ENCODE peak calls at places on chromosomes 3 and 15, in four cellular contexts. U, G, C and S are unnamed samples. For H3K36me3, the result is how much of the 10 kb centered on the place peaks cover.

GRCh38 chr3:180615954-180616353 is 14.0 kb downstream of the TTC14 start:
- DNase-seq in U (no peak), G (no peak), C (no peak), S (no peak)

GRCh38 chr3:159486580-159486979 is 502.1 kb upstream of the IL12A start:
- DNase-seq in U (no peak), G (no peak), C (no peak), S (no peak)

GRCh38 chr15:51283026-51283425 is 55.4 kb downstream of the CYP19A1 start:
- DNase-seq in U (no peak), G (no peak), C (no peak), S (no peak)

GRCh38 chr3:54557538-54558419 is 370.1 kb downstream of the LRTM1 start:
- DNase-seq in U (no peak), G (no peak), C (no peak), S (no peak)

GRCh38 chr3:139111392-139112229 is 66.9 kb upstream of the PRR23C start:
- DNase-seq in U (peak), G (peak), C (peak), S (peak)

GRCh38 chr3:174159629-174160028 is 699.5 kb upstream of the NAALADL2 start:
- DNase-seq in U (no peak), G (no peak), C (no peak), S (no peak)

GRCh38 chr15:44662478-44663409 is 718 bp downstream of the SPG11 start:
- DNase-seq in U (peak), G (peak), C (peak), S (peak)

GRCh38 chr3:190676477-190676876 is 162.6 kb downstream of the IL1RAP start:
- DNase-seq in U (no peak), G (no peak), C (no peak), S (no peak)

GRCh38 chr3:116000315-116000714 is 377.0 kb downstream of the GAP43 start:
- DNase-seq in U (peak), G (no peak), C (no peak), S (no peak)

GRCh38 chr3:188008582-188009213 is 145.3 kb upstream of the LPP start:
- DNase-seq in U (no peak), G (no peak), C (no peak), S (no peak)

GRCh38 chr15:101052681-101053121 is 133.5 kb downstream of the LRRK1 start:
- DNase-seq in U (no peak), G (no peak), C (no peak), S (peak)

GRCh38 chr3:109445210-109445609 is 107.9 kb upstream of the DPPA4 start:
- DNase-seq in U (no peak), G (no peak), C (no peak), S (no peak)

GRCh38 chr3:83092521-83093221 is 1331.2 kb upstream of the GBE1 start:
- DNase-seq in U (no peak), G (no peak), C (no peak), S (peak)

GRCh38 chr3:177481329-177481728 is 284.0 kb upstream of the TBL1XR1 start:
- DNase-seq in U (no peak), G (no peak), C (no peak), S (no peak)

GRCh38 chr3:4597204-4597985 is 104.2 kb downstream of the ITPR1 start:
- DNase-seq in U (no peak), G (no peak), C (no peak), S (no peak)

GRCh38 chr3:27910456-27910855 is 188.3 kb upstream of the EOMES start:
- DNase-seq in U (no peak), G (no peak), C (no peak), S (no peak)

GRCh38 chr15:82580713-82581112 is 40.5 kb upstream of the RPS17 start:
- DNase-seq in U (no peak), G (no peak), C (no peak), S (no peak)

GRCh38 chr15:57495037-57495436 is 96.7 kb upstream of the MYZAP start:
- DNase-seq in U (no peak), G (no peak), C (no peak), S (no peak)

GRCh38 chr3:75296858-75297257 is 367.3 kb upstream of the FRG2C start:
- DNase-seq in U (no peak), G (no peak), C (no peak), S (no peak)

GRCh38 chr3:57112206-57112605 is 51.7 kb downstream of the SPATA12 start:
- DNase-seq in U (no peak), G (no peak), C (no peak), S (no peak)

GRCh38 chr15:59993041-59993750 is 10.9 kb upstream of the FOXB1 start:
- DNase-seq in U (no peak), G (no peak), C (no peak), S (no peak)

GRCh38 chr15:97168704-97169475 is 791.6 kb upstream of the ARRDC4 start:
- DNase-seq in U (no peak), G (no peak), C (no peak), S (no peak)

GRCh38 chr15:37907136-37907535 is 27.3 kb upstream of the TMCO5A start:
- DNase-seq in U (no peak), G (no peak), C (no peak), S (no peak)

GRCh38 chr3:193130576-193130975 is 110.4 kb upstream of the PLAAT1 start:
- DNase-seq in U (no peak), G (no peak), C (no peak), S (no peak)

GRCh38 chr3:47036145-47036544 is 56.7 kb downstream of the NBEAL2 start:
- DNase-seq in U (no peak), G (no peak), C (no peak), S (no peak)

GRCh38 chr3:61537366-61537765 is 24.0 kb upstream of the PTPRG start:
- DNase-seq in U (no peak), G (no peak), C (no peak), S (no peak)

GRCh38 chr3:10964537-10965167 is 27.9 kb upstream of the SLC6A1 start:
- DNase-seq in U (no peak), G (no peak), C (peak), S (peak)

GRCh38 chr3:87025636-87026035 is 34.7 kb upstream of the VGLL3 start:
- DNase-seq in U (no peak), G (no peak), C (no peak), S (no peak)

GRCh38 chr15:100187677-100188076 is 154.1 kb downstream of the ADAMTS17 start:
- DNase-seq in U (no peak), G (no peak), C (no peak), S (no peak)

GRCh38 chr3:136197159-136197715 is 1.1 kb upstream of the MSL2 start:
- DNase-seq in U (no peak), G (no peak), C (no peak), S (no peak)

GRCh38 chr15:85494035-85494793 is 113.8 kb downstream of the AKAP13 start:
- DNase-seq in U (no peak), G (no peak), C (no peak), S (no peak)

GRCh38 chr15:61633951-61634350 is 404.8 kb upstream of the RORA start:
- DNase-seq in U (no peak), G (no peak), C (no peak), S (no peak)

GRCh38 chr3:8900065-8900464 is 63.2 kb downstream of the RAD18 start:
- DNase-seq in U (no peak), G (no peak), C (no peak), S (no peak)

GRCh38 chr3:189144645-189145044 is 27.1 kb upstream of the TPRG1 start:
- DNase-seq in U (no peak), G (no peak), C (no peak), S (peak)

GRCh38 chr3:123291404-123291803 is 89.7 kb downstream of the SEC22A start:
- DNase-seq in U (no peak), G (no peak), C (no peak), S (no peak)

GRCh38 chr15:83658406-83658805 is 4.5 kb downstream of the ADAMTSL3 start:
- DNase-seq in U (no peak), G (no peak), C (no peak), S (no peak)

DNA sequence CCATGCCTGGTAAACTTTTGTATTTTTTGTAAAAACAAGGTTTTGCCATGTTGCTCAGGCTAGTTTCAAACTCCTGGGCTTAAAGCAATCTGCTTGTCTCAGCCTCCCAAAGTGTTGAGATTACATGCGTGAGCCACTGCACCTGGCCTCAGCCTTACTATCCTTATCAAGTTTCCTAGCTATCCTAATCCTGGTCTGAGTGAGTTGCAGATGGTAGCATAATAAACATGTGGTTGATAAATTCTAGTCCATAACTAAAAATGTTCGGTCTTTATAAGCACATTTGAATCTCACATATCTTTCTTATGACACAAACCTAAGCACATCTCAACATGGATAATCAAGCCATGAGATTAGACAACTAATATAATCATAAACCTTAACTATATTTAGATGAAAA is 18.5 kb downstream of the NPHP3 start:
- DNase-seq in U (no peak), G (no peak), C (no peak), S (no peak)
- H3K36me3 ChIP-seq in U (under half), G (half or more), C (under half), S (under half)

GRCh38 chr15:22903961-22904534 is 65.6 kb downstream of the NIPA2 start:
- DNase-seq in U (no peak), G (no peak), C (peak), S (peak)
- H3K36me3 ChIP-seq in U (under half), G (half or more), C (under half), S (under half)

GRCh38 chr3:15086263-15086662 is 12.7 kb downstream of the RBSN start:
- DNase-seq in U (no peak), G (no peak), C (no peak), S (no peak)
- H3K36me3 ChIP-seq in U (under half), G (half or more), C (under half), S (under half)

DNA sequence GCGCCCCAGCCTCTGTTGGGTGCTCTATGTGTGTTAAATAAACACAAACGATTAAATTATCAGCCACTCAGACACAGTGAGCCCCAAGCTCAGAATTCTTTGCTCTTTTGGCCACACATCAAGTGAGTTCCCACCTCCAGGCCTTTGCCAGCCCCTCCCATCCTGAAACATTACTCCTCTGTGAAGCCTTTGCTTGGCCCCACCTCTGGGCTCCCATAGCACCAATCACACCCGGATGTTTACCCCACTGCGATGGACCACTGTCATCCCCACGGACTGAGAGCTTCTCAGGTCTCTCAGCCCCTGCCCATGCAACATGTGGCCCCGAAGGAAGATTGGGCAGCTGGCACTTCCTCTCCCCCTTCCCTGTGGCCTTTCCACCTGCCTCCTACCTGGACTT is 85.1 kb downstream of the NUP210 start:
- DNase-seq in U (no peak), G (no peak), C (no peak), S (no peak)
- H3K36me3 ChIP-seq in U (under half), G (half or more), C (under half), S (under half)

GRCh38 chr3:51396401-51396800 is 5.3 kb downstream of the RBM15B start:
- DNase-seq in U (no peak), G (no peak), C (no peak), S (no peak)
- H3K36me3 ChIP-seq in U (under half), G (half or more), C (under half), S (under half)

DNA sequence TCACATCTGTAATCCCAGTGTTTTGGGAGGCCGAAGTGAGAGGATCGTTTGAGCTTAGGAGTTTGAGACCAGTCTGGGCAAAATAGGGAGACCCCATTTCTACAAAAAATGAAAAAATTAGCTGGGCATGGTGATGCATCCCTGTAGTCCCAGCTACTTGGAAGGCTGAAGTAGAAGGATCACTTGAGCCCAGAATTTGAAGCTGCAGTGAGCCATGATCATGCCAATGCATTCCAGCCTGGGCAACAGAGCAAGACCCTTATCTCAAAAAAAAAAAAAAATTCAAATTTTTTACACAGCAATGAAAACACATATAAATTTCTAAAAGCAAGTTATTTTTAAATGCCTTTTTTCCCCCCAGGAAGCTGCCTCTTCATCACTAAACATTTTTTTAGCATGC is 45.5 kb upstream of the IGDCC4 start:
- DNase-seq in U (no peak), G (no peak), C (no peak), S (no peak)
- H3K36me3 ChIP-seq in U (under half), G (half or more), C (under half), S (under half)

GRCh38 chr15:75696303-75696657 is 16.4 kb downstream of the CSPG4 start:
- DNase-seq in U (no peak), G (no peak), C (no peak), S (no peak)
- H3K36me3 ChIP-seq in U (under half), G (under half), C (under half), S (under half)